ENCODE peak calls at places on chromosomes 1 and 21, in four cellular contexts. One of them, this sample, is unnamed.

GRCh38 chr1:43655953-43656352 is 6.0 kb downstream of the KDM4A start:
- DNase-seq in stomach: no peak
- DNase-seq in GM23338: no peak
- DNase-seq in endothelial cell of umbilical vein: no peak
- DNase-seq in this sample: no peak

GRCh38 chr21:34889537-34890257 is 159.4 kb downstream of the RUNX1 start:
- DNase-seq in GM23338: peak
- DNase-seq in endothelial cell of umbilical vein: peak
- DNase-seq in stomach: peak
- DNase-seq in this sample: peak

GRCh38 chr21:36534656-36535055 is 54.7 kb upstream of the CLDN14 start:
- DNase-seq in stomach: no peak
- DNase-seq in GM23338: no peak
- DNase-seq in endothelial cell of umbilical vein: no peak
- DNase-seq in this sample: no peak

GRCh38 chr1:28313710-28314510 is 14.9 kb upstream of the MED18 start:
- DNase-seq in GM23338: no peak
- DNase-seq in endothelial cell of umbilical vein: no peak
- DNase-seq in stomach: peak
- DNase-seq in this sample: no peak

GRCh38 chr1:53621144-53621543 is 117.8 kb downstream of the GLIS1 start:
- DNase-seq in GM23338: no peak
- DNase-seq in endothelial cell of umbilical vein: no peak
- DNase-seq in stomach: peak
- DNase-seq in this sample: no peak

GRCh38 chr1:234437423-234438171 is 41.4 kb downstream of the TARBP1 start:
- DNase-seq in stomach: peak
- DNase-seq in endothelial cell of umbilical vein: peak
- DNase-seq in GM23338: no peak
- DNase-seq in this sample: peak

GRCh38 chr1:54543729-54544496 is 4.1 kb upstream of the ACOT11 start:
- DNase-seq in stomach: no peak
- DNase-seq in endothelial cell of umbilical vein: no peak
- DNase-seq in GM23338: no peak
- DNase-seq in this sample: no peak

GRCh38 chr1:207818971-207819451 is 67.2 kb downstream of the CD46 start:
- DNase-seq in stomach: no peak
- DNase-seq in GM23338: no peak
- DNase-seq in endothelial cell of umbilical vein: peak
- DNase-seq in this sample: no peak

GRCh38 chr1:185046639-185047038 is 1.3 kb downstream of the RNF2 start:
- DNase-seq in GM23338: no peak
- DNase-seq in stomach: no peak
- DNase-seq in endothelial cell of umbilical vein: no peak
- DNase-seq in this sample: no peak

GRCh38 chr1:13700521-13701273 is 709 bp downstream of the PRDM2 start:
- DNase-seq in endothelial cell of umbilical vein: peak
- DNase-seq in stomach: peak
- DNase-seq in GM23338: peak
- DNase-seq in this sample: peak

GRCh38 chr1:194568610-194569009 is 1382.2 kb upstream of the B3GALT2 start:
- DNase-seq in GM23338: peak
- DNase-seq in endothelial cell of umbilical vein: no peak
- DNase-seq in stomach: no peak
- DNase-seq in this sample: no peak

GRCh38 chr1:39898146-39898545 is 3.6 kb downstream of the MYCL start:
- DNase-seq in stomach: no peak
- DNase-seq in GM23338: peak
- DNase-seq in endothelial cell of umbilical vein: peak
- DNase-seq in this sample: no peak

GRCh38 chr21:32206631-32207030 is 72.2 kb downstream of the MIS18A start:
- DNase-seq in GM23338: no peak
- DNase-seq in endothelial cell of umbilical vein: peak
- DNase-seq in stomach: no peak
- DNase-seq in this sample: no peak

GRCh38 chr1:220217383-220217988 is 54.8 kb downstream of the RAB3GAP2 start:
- DNase-seq in endothelial cell of umbilical vein: peak
- DNase-seq in GM23338: peak
- DNase-seq in stomach: no peak
- DNase-seq in this sample: no peak

GRCh38 chr1:78045850-78046778 is at the start of gene GIPC2:
- DNase-seq in GM23338: peak
- DNase-seq in endothelial cell of umbilical vein: peak
- DNase-seq in stomach: peak
- DNase-seq in this sample: no peak

GRCh38 chr1:18408656-18409370 is 71.9 kb upstream of the KLHDC7A start:
- DNase-seq in endothelial cell of umbilical vein: no peak
- DNase-seq in stomach: no peak
- DNase-seq in GM23338: no peak
- DNase-seq in this sample: no peak

GRCh38 chr1:46764406-46764805 is 34.4 kb upstream of the CYP4B1 start:
- DNase-seq in stomach: no peak
- DNase-seq in GM23338: no peak
- DNase-seq in endothelial cell of umbilical vein: no peak
- DNase-seq in this sample: no peak

GRCh38 chr1:31445951-31446350 is 32.9 kb downstream of the SERINC2 start:
- DNase-seq in stomach: no peak
- DNase-seq in GM23338: no peak
- DNase-seq in endothelial cell of umbilical vein: no peak
- DNase-seq in this sample: no peak

GRCh38 chr1:47416319-47417128 is 439 bp downstream of the FOXE3 start:
- DNase-seq in stomach: no peak
- DNase-seq in endothelial cell of umbilical vein: peak
- DNase-seq in GM23338: peak
- DNase-seq in this sample: no peak

GRCh38 chr1:25080294-25081209 is 150.5 kb upstream of the RUNX3 start:
- DNase-seq in stomach: no peak
- DNase-seq in endothelial cell of umbilical vein: no peak
- DNase-seq in GM23338: no peak
- DNase-seq in this sample: no peak

DNA sequence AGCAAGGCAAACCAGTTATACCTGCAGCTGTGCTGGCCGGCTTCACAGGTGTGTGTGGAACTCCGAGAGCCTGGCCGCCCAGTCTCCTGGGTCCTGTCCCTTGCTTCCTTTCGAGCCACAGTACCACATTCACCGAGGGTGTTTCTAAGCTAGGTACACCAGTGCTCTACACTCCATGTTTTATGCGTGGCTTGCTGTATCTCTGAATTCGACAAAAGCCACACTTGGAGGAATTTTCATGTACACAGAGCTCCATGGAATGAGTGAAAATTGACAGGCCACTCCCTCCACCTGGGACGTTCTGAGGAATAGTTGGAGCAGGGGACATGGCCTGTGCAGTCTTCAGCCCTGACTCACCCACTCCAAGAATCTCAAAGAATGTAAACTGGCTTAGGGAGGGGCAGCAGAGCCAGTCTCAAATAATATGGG is 14.0 kb downstream of the ETS2 start:
- DNase-seq in endothelial cell of umbilical vein: no peak
- DNase-seq in stomach: peak
- DNase-seq in GM23338: no peak
- DNase-seq in this sample: peak
- TF ChIP-seq POLR2AphosphoS5 in endothelial cell of umbilical vein: no peak
- TF ChIP-seq POLR2AphosphoS5 in stomach: no peak
- TF ChIP-seq POLR2AphosphoS5 in GM23338: no peak
- TF ChIP-seq POLR2AphosphoS5 in this sample: peak

GRCh38 chr1:22975694-22976093 is 3.0 kb upstream of the LACTBL1 start:
- DNase-seq in GM23338: no peak
- DNase-seq in endothelial cell of umbilical vein: peak
- DNase-seq in stomach: no peak
- DNase-seq in this sample: no peak
- H3K4me3 ChIP-seq in GM23338: no peak
- H3K4me3 ChIP-seq in endothelial cell of umbilical vein: no peak
- H3K4me3 ChIP-seq in stomach: no peak
- H3K4me3 ChIP-seq in this sample: no peak

GRCh38 chr1:4741876-4742423 is 87.5 kb downstream of the AJAP1 start:
- DNase-seq in GM23338: no peak
- DNase-seq in endothelial cell of umbilical vein: no peak
- DNase-seq in stomach: no peak
- DNase-seq in this sample: no peak
- TF ChIP-seq CTCF in GM23338: no peak
- TF ChIP-seq CTCF in endothelial cell of umbilical vein: no peak
- TF ChIP-seq CTCF in stomach: no peak
- TF ChIP-seq CTCF in this sample: no peak

DNA sequence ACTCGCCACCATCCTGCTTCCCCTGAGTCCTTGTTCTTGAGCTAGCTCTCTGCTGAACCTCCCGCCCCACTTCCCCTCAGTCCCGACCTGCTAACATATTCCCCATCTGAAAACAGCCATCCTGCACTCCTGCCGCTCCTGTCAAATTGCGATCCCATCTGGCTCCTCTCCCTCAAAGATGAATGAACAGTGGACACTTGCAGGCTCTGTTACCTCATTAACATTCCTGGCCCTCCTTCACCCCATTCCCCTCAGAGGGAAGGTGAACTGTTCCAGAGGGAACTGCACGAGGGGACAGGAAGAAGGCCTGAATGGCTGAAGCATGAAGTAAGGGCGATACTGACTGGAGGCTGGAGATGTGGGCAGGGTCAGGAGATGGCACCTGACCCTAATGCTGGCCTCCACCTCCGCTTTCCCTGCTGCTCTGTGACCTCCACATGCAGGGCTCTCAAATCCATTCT is 7.5 kb upstream of the CELSR2 start:
- DNase-seq in endothelial cell of umbilical vein: no peak
- DNase-seq in stomach: peak
- DNase-seq in GM23338: no peak
- DNase-seq in this sample: no peak
- TF ChIP-seq POLR2AphosphoS5 in endothelial cell of umbilical vein: no peak
- TF ChIP-seq POLR2AphosphoS5 in stomach: no peak
- TF ChIP-seq POLR2AphosphoS5 in GM23338: no peak
- TF ChIP-seq POLR2AphosphoS5 in this sample: no peak